ENCODE peak calls at places on chromosomes 13 and 19, in nine cellular contexts. U, K, P, V, S, O, N, F and H are unnamed samples.

GRCh38 chr19:40191836-40192646 is 815 bp downstream of the MAP3K10 start:
- DNase-seq in U (no peak), K (peak), P (peak), V (peak), S (peak), O (peak), N (peak), F (peak), H (no peak)

GRCh38 chr19:609001-609340 is 19.3 kb downstream of the HCN2 start:
- DNase-seq in U (peak), K (no peak), P (no peak), V (no peak), S (no peak), O (no peak), N (peak), F (peak), H (no peak)

GRCh38 chr19:55283548-55284393 is at the start of gene BRSK1:
- DNase-seq in U (no peak), K (peak), P (peak), V (no peak), S (no peak), O (peak), N (peak), F (peak), H (no peak)

GRCh38 chr19:10966809-10967208 is 6.0 kb downstream of the SMARCA4 start:
- DNase-seq in U (no peak), K (no peak), P (no peak), V (no peak), S (no peak), O (no peak), N (no peak), F (no peak), H (no peak)

GRCh38 chr19:19202707-19203011 is 555 bp downstream of the NR2C2AP start:
- DNase-seq in U (no peak), K (no peak), P (no peak), V (no peak), S (no peak), O (peak), N (no peak), F (no peak), H (no peak)

GRCh38 chr13:26425439-26426358 is 131.8 kb upstream of the WASF3 start:
- DNase-seq in U (no peak), K (no peak), P (peak), V (no peak), S (no peak), O (no peak), N (no peak), F (no peak), H (no peak)

GRCh38 chr19:5131866-5132561 is 163.1 kb downstream of the KDM4B start:
- DNase-seq in U (no peak), K (no peak), P (no peak), V (no peak), S (no peak), O (peak), N (no peak), F (no peak), H (no peak)

GRCh38 chr13:101155920-101156319 is 260.4 kb downstream of the NALCN start:
- DNase-seq in U (no peak), K (no peak), P (peak), V (no peak), S (no peak), O (peak), N (no peak), F (no peak), H (no peak)

GRCh38 chr13:21010621-21011020 is 50.8 kb downstream of the LATS2 start:
- DNase-seq in U (no peak), K (peak), P (peak), V (no peak), S (peak), O (no peak), N (no peak), F (no peak), H (no peak)

GRCh38 chr19:6014551-6015135 is 36.7 kb upstream of the RANBP3 start:
- DNase-seq in U (no peak), K (no peak), P (no peak), V (no peak), S (no peak), O (no peak), N (peak), F (no peak), H (no peak)

GRCh38 chr13:27006519-27007161 is 165.0 kb downstream of the USP12 start:
- DNase-seq in U (peak), K (no peak), P (peak), V (no peak), S (peak), O (peak), N (no peak), F (no peak), H (no peak)

GRCh38 chr13:64993514-64994164 is 2236.5 kb downstream of the PCDH9 start:
- DNase-seq in U (no peak), K (no peak), P (no peak), V (no peak), S (no peak), O (no peak), N (no peak), F (no peak), H (no peak)

GRCh38 chr19:11347546-11347945 is 1.2 kb downstream of the CCDC159 start:
- DNase-seq in U (no peak), K (no peak), P (no peak), V (no peak), S (no peak), O (no peak), N (no peak), F (no peak), H (no peak)

GRCh38 chr13:50892162-50892944 is 17.2 kb upstream of the RNASEH2B start:
- DNase-seq in U (no peak), K (no peak), P (no peak), V (peak), S (no peak), O (no peak), N (no peak), F (no peak), H (no peak)

GRCh38 chr19:13018037-13018914 is 23.0 kb downstream of the NFIX start:
- DNase-seq in U (no peak), K (peak), P (no peak), V (no peak), S (no peak), O (peak), N (peak), F (peak), H (no peak)

GRCh38 chr19:30694156-30694555 is 322.0 kb downstream of the ZNF536 start:
- DNase-seq in U (no peak), K (no peak), P (no peak), V (no peak), S (no peak), O (no peak), N (no peak), F (no peak), H (no peak)

GRCh38 chr19:30693179-30693578 is 321.0 kb downstream of the ZNF536 start:
- DNase-seq in U (no peak), K (no peak), P (no peak), V (no peak), S (no peak), O (no peak), N (no peak), F (no peak), H (no peak)

GRCh38 chr19:30699871-30700280 is 327.7 kb downstream of the ZNF536 start:
- DNase-seq in U (no peak), K (no peak), P (no peak), V (no peak), S (no peak), O (no peak), N (no peak), F (no peak), H (no peak)

GRCh38 chr19:30695171-30695875 is 323.1 kb downstream of the ZNF536 start:
- DNase-seq in U (no peak), K (no peak), P (no peak), V (no peak), S (no peak), O (peak), N (no peak), F (no peak), H (no peak)

DNA sequence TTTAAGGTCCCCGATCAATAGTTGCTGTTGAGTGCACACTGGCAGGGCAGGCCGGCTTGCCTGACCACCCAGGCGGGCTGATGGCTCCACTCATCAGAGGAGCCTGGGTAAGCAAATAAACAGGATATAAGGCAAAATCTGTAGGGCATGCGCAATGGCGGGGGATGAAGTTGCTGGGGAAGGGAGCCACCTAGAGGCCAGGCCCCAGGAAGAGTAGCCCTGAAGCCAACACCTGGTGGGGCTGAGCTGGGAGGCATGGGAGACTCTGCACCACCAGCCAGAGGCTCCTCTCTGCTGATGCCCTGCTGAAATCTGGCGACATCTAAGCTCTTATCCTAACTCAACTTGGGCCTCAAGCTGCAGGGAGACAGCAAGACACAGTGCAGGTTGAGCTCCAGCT is 324.3 kb downstream of the ZNF536 start:
- DNase-seq in U (no peak), K (peak), P (peak), V (no peak), S (no peak), O (peak), N (no peak), F (no peak), H (no peak)
- TF ChIP-seq CTCF in U (no peak), K (peak), P (peak), V (no peak), S (no peak), O (peak), N (no peak), F (peak), H (no peak)

GRCh38 chr13:97344250-97345175 is 89.5 kb upstream of the RAP2A start:
- DNase-seq in U (no peak), K (no peak), P (peak), V (peak), S (no peak), O (peak), N (peak), F (peak), H (no peak)
- TF ChIP-seq CTCF in U (peak), K (peak), P (peak), V (peak), S (peak), O (peak), N (peak), F (peak), H (peak)

GRCh38 chr19:8697671-8698432 is 743 bp downstream of the ACTL9 start:
- DNase-seq in U (peak), K (peak), P (no peak), V (no peak), S (no peak), O (peak), N (no peak), F (no peak), H (no peak)
- TF ChIP-seq CTCF in U (no peak), K (peak), P (peak), V (no peak), S (no peak), O (peak), N (no peak), F (no peak), H (no peak)

GRCh38 chr19:7857727-7858701 is 16.2 kb downstream of the PRR36 start:
- DNase-seq in U (no peak), K (peak), P (no peak), V (no peak), S (no peak), O (peak), N (peak), F (no peak), H (no peak)
- TF ChIP-seq CTCF in U (no peak), K (no peak), P (no peak), V (no peak), S (no peak), O (no peak), N (no peak), F (no peak), H (no peak)